ENCODE peak calls at places on chromosomes 7 and 10, in nine cellular contexts. J is CD8-positive, alpha-beta memory T cell; F is GM23248; L is CD4-positive, CD25-positive, alpha-beta regulatory T cell; U is OCI-LY7; D is ascending aorta; V is HepG2; O is effector memory CD4-positive, alpha-beta T cell; W is PC-3. B is an unnamed sample. For H3K36me3, the result is how much of the 10 kb centered on the place peaks cover.

GRCh38 chr10:114551310-114551972 is 106.6 kb downstream of the ABLIM1 start:
- DNase-seq in J (no peak), F (no peak), L (no peak), U (no peak), D (no peak), V (no peak), O (no peak), W (no peak), B (peak)

GRCh38 chr7:44072364-44073231 is 7.2 kb upstream of the PGAM2 start:
- DNase-seq in J (peak), F (peak), L (peak), U (peak), D (peak), V (peak), O (peak), W (peak), B (peak)

GRCh38 chr10:15824498-15824897 is 35.8 kb downstream of the MINDY3 start:
- DNase-seq in J (no peak), F (peak), L (no peak), U (peak), D (no peak), V (no peak), O (no peak), W (peak), B (no peak)

GRCh38 chr7:142112086-142112485 is 568 bp downstream of the MGAM2 start:
- DNase-seq in J (no peak), F (no peak), L (no peak), U (no peak), D (no peak), V (no peak), O (no peak), W (no peak), B (peak)

GRCh38 chr7:150406311-150406564 is 27.1 kb downstream of the ZNF775 start:
- DNase-seq in J (no peak), F (no peak), L (no peak), U (peak), D (no peak), V (no peak), O (no peak), W (no peak), B (no peak)

GRCh38 chr7:104207348-104207730 is 474 bp downstream of the ORC5 start:
- DNase-seq in J (no peak), F (peak), L (no peak), U (peak), D (no peak), V (peak), O (no peak), W (peak), B (no peak)

GRCh38 chr7:124720195-124720594 is 45.4 kb downstream of the GPR37 start:
- DNase-seq in J (no peak), F (no peak), L (no peak), U (no peak), D (no peak), V (peak), O (no peak), W (peak), B (no peak)

GRCh38 chr10:63707254-63707910 is 186.2 kb downstream of the REEP3 start:
- DNase-seq in J (no peak), F (peak), L (no peak), U (no peak), D (peak), V (peak), O (no peak), W (peak), B (peak)

GRCh38 chr10:109743141-109744120 is 179.9 kb downstream of the XPNPEP1 start:
- DNase-seq in J (no peak), F (no peak), L (no peak), U (no peak), D (no peak), V (no peak), O (no peak), W (peak), B (no peak)

GRCh38 chr7:131898418-131898817 is 342.0 kb upstream of the PODXL start:
- DNase-seq in J (no peak), F (peak), L (no peak), U (no peak), D (peak), V (no peak), O (no peak), W (peak), B (no peak)

GRCh38 chr10:3137958-3138726 is 34.4 kb downstream of the PITRM1 start:
- DNase-seq in J (no peak), F (no peak), L (no peak), U (no peak), D (no peak), V (no peak), O (no peak), W (no peak), B (no peak)

GRCh38 chr7:155858521-155859061 is 46.3 kb upstream of the SHH start:
- DNase-seq in J (no peak), F (peak), L (no peak), U (no peak), D (peak), V (no peak), O (no peak), W (peak), B (peak)

GRCh38 chr7:152756126-152756525 is 3.4 kb upstream of the ACTR3B start:
- DNase-seq in J (no peak), F (peak), L (no peak), U (no peak), D (no peak), V (no peak), O (no peak), W (peak), B (no peak)

DNA sequence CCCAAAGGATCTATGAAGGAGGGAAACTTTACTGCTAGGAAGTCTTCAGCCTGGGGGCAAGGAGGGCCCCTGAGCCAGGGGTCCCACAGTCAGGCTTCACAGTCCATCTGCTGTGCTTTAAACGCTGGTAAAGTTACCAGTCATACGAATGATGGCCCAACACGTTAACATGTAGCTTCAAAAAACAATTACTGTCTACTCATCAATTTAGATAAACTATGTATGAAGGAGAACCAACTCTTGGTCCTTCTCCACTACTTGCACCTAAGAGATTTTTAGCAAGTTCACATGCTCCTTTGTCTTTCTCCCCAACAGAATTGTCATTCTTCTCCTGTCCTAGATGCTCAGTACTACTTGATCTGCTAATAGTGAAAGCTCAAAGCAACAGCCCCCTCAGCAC is 16.6 kb downstream of the JCAD start:
- DNase-seq in J (no peak), F (no peak), L (no peak), U (no peak), D (no peak), V (no peak), O (no peak), W (no peak), B (no peak)
- H3K36me3 ChIP-seq in J (under half), F (under half), L (under half), U (under half), D (under half), V (under half), O (under half), W (under half), B (under half)

DNA sequence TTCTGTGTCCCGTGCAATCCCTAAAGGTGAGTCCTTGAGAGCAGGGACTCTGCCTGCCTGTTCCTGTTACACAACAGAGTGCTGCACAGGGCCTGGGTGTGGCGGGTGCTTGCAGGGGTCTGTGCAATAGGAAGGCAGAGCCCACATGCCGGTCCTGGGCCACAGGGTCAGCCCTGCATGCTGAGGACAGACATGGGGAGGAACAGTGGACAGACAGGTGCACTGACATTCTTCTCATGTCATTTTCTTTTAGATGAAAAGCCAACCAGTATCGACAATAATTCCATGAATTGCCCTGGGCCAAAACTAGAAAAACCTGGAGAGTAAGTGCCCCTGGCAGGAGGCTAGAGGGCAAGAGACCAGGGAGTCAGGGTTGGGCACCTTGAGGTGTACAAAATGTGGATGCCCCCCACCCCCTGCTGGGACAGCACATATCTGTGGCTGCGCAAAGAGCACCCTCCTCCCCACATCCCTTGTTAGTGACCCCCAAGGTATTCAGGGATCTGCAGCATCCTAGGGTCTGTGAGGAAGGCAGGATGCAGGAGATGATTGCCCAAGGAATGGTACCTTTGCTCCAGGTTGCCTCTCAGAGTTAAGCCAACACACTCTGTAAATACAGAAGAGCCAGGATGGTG is 19.9 kb downstream of the ANTXRL start:
- DNase-seq in J (no peak), F (no peak), L (no peak), U (no peak), D (no peak), V (no peak), O (no peak), W (no peak), B (no peak)
- H3K27ac ChIP-seq in J (no peak), F (no peak), L (no peak), U (no peak), D (no peak), V (no peak), O (no peak), W (no peak), B (no peak)

GRCh38 chr10:13120786-13121499 is 21.0 kb downstream of the OPTN start:
- DNase-seq in J (no peak), F (no peak), L (no peak), U (no peak), D (no peak), V (no peak), O (no peak), W (no peak), B (no peak)
- H3K36me3 ChIP-seq in J (under half), F (half or more), L (half or more), U (under half), D (half or more), V (under half), O (half or more), W (under half), B (under half)

DNA sequence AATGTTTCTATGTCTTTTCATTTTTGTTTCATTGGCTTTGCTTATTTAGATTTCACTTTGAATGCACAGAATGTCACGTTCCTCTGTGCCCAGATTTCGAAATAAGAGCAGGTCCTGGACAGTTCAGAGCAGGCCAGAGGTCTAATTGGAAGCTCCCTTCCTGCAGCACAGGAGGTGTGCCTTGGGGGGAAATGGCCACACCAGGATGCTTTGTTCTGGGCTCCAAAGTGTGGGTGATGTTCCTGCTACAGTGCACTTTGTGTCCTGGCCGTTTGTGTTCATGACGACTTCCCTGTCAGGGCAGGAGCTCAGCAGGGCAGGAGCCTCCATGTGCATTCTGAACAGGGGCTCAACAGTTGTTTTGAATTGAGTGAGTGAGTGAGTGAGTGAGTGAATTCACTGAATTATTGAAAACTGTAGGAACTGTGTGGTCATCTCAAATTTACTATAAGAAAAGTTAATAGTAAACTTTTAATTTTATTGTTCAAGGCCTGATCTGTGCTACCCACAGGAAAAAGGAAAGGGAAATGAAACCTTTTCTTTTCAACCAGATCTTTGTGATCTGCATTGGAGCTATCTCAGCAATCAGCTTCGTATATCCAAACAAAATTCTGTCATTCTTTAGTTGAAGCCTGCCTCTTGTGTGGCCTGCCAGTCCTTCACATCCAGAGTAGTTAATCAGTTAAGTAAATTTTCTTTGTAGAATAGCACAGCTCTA is 109.5 kb upstream of the GJD4 start:
- DNase-seq in J (no peak), F (peak), L (no peak), U (peak), D (no peak), V (peak), O (no peak), W (no peak), B (peak)
- H3K27ac ChIP-seq in J (no peak), F (peak), L (no peak), U (peak), D (no peak), V (peak), O (no peak), W (no peak), B (no peak)